ENCODE peak calls at places on chromosomes 7 and 10, in four cellular contexts. H, Y, O and I are unnamed samples.

GRCh38 chr10:68406111-68406814 is 814 bp downstream of the RUFY2 start:
- DNase-seq in Y (no peak), H (peak), O (peak), I (no peak)

GRCh38 chr7:29976673-29977072 is 12.9 kb downstream of the SCRN1 start:
- DNase-seq in Y (no peak), H (no peak), O (no peak), I (no peak)

GRCh38 chr10:132990684-132991545 is 48.5 kb upstream of the CFAP46 start:
- DNase-seq in Y (no peak), H (no peak), O (no peak), I (no peak)

GRCh38 chr10:120861200-120861599 is 10.0 kb downstream of the WDR11 start:
- DNase-seq in H (no peak), O (no peak), Y (no peak), I (no peak)

GRCh38 chr7:55152490-55152889 is 133.7 kb downstream of the EGFR start:
- DNase-seq in O (no peak), Y (no peak), H (no peak), I (no peak)

GRCh38 chr10:42367532-42368230 is 270.7 kb downstream of the ZNF33B start:
- DNase-seq in H (no peak), Y (peak), O (peak), I (no peak)

GRCh38 chr7:130210181-130210935 is 2.7 kb downstream of the SSMEM1 start:
- DNase-seq in H (peak), O (no peak), Y (no peak), I (no peak)

GRCh38 chr10:102868976-102869289 is 337 bp upstream of the AS3MT start:
- DNase-seq in Y (no peak), H (no peak), O (no peak), I (no peak)

GRCh38 chr7:128882134-128882533 is 19.5 kb downstream of the ATP6V1F start:
- DNase-seq in H (no peak), O (no peak), Y (no peak), I (no peak)

GRCh38 chr7:98227939-98228338 is 16.7 kb downstream of the BHLHA15 start:
- DNase-seq in Y (no peak), H (peak), O (no peak), I (no peak)

GRCh38 chr7:104207731-104208420 is at the start of gene ORC5:
- DNase-seq in H (peak), O (peak), Y (peak), I (peak)

GRCh38 chr10:12934777-12935176 is 66.7 kb downstream of the CCDC3 start:
- DNase-seq in H (no peak), O (no peak), Y (no peak), I (no peak)

GRCh38 chr7:138785587-138786437 is 12.0 kb upstream of the TMEM213 start:
- DNase-seq in H (peak), O (no peak), Y (no peak), I (peak)

GRCh38 chr10:23693895-23694294 is 255.0 kb downstream of the OTUD1 start:
- DNase-seq in H (no peak), Y (no peak), O (no peak), I (no peak)

GRCh38 chr10:60197206-60197605 is 192.5 kb downstream of the ANK3 start:
- DNase-seq in Y (no peak), H (no peak), O (no peak), I (no peak)

GRCh38 chr7:45358277-45358676 is 200.7 kb downstream of the RAMP3 start:
- DNase-seq in Y (no peak), O (no peak), H (no peak), I (no peak)

GRCh38 chr10:92208736-92209135 is 82.1 kb downstream of the CPEB3 start:
- DNase-seq in H (no peak), O (no peak), Y (no peak), I (no peak)

GRCh38 chr10:130141878-130142277 is 5.7 kb downstream of the GLRX3 start:
- DNase-seq in Y (no peak), O (no peak), H (no peak), I (no peak)

GRCh38 chr7:98730331-98730730 is 113.2 kb downstream of the NPTX2 start:
- DNase-seq in H (no peak), O (no peak), Y (no peak), I (no peak)

GRCh38 chr10:70761031-70761601 is 24.1 kb downstream of the TBATA start:
- DNase-seq in O (no peak), Y (no peak), H (no peak), I (no peak)

GRCh38 chr7:36742911-36743775 is 18.8 kb upstream of the AOAH start:
- DNase-seq in H (no peak), Y (no peak), O (no peak), I (no peak)

GRCh38 chr10:122286872-122287271 is 15.8 kb downstream of the BTBD16 start:
- DNase-seq in Y (no peak), O (no peak), H (no peak), I (no peak)

GRCh38 chr7:23343806-23344500 is 44.8 kb downstream of the MALSU1 start:
- DNase-seq in H (no peak), O (no peak), Y (no peak), I (no peak)

GRCh38 chr10:56895306-56895705 is 534.2 kb upstream of the ZWINT start:
- DNase-seq in Y (no peak), H (no peak), O (no peak), I (no peak)

GRCh38 chr10:63210611-63211196 is 77.6 kb downstream of the NRBF2 start:
- DNase-seq in Y (no peak), H (no peak), O (no peak), I (no peak)

GRCh38 chr7:491292-491957 is 28.2 kb downstream of the PDGFA start:
- DNase-seq in O (no peak), Y (no peak), H (peak), I (no peak)

GRCh38 chr7:98982686-98983085 is 104.4 kb downstream of the TRRAP start:
- DNase-seq in H (no peak), Y (no peak), O (no peak), I (no peak)

GRCh38 chr7:13117103-13117502 is 429.7 kb downstream of the ARL4A start:
- DNase-seq in Y (no peak), O (no peak), H (peak), I (peak)

GRCh38 chr7:95690367-95690947 is 81.9 kb upstream of the DYNC1I1 start:
- DNase-seq in H (peak), O (peak), Y (peak), I (peak)

GRCh38 chr7:71220210-71220695 is 88.3 kb downstream of the GALNT17 start:
- DNase-seq in H (no peak), Y (no peak), O (peak), I (no peak)

GRCh38 chr7:155521743-155522398 is 24.5 kb downstream of the CNPY1 start:
- DNase-seq in Y (no peak), O (no peak), H (no peak), I (no peak)

DNA sequence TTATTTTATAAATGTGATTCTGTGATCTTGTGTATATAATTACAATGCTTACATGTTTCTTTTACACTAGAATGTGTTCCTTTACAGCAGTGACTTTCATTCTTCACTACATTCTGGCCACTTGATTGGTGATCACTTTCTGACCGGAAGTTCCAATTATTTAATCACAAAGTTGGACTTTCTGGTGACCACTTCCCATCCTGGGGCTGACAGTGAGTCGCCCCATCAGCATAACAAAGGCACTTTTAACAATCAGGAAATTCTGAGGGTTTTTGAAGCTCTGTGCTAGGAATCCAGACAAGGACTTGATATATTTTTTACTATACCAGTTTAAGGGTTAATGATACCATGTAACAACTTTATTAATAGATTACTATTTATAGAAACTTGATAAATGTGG is 282.3 kb upstream of the KAT6B start:
- DNase-seq in O (no peak), Y (no peak), H (no peak), I (no peak)
- TF ChIP-seq TCF7L2 in O (no peak), Y (no peak), H (no peak), I (no peak)

GRCh38 chr10:126063353-126063791 is 167.0 kb downstream of the FANK1 start:
- DNase-seq in O (no peak), H (no peak), Y (no peak), I (peak)

GRCh38 chr10:126061526-126061925 is 165.2 kb downstream of the FANK1 start:
- DNase-seq in O (no peak), Y (no peak), H (no peak), I (no peak)

GRCh38 chr10:126064512-126064911 is 168.1 kb downstream of the FANK1 start:
- DNase-seq in O (no peak), H (no peak), Y (no peak), I (no peak)

GRCh38 chr10:126060232-126060935 is 164.0 kb downstream of the FANK1 start:
- DNase-seq in H (no peak), O (no peak), Y (peak), I (no peak)

DNA sequence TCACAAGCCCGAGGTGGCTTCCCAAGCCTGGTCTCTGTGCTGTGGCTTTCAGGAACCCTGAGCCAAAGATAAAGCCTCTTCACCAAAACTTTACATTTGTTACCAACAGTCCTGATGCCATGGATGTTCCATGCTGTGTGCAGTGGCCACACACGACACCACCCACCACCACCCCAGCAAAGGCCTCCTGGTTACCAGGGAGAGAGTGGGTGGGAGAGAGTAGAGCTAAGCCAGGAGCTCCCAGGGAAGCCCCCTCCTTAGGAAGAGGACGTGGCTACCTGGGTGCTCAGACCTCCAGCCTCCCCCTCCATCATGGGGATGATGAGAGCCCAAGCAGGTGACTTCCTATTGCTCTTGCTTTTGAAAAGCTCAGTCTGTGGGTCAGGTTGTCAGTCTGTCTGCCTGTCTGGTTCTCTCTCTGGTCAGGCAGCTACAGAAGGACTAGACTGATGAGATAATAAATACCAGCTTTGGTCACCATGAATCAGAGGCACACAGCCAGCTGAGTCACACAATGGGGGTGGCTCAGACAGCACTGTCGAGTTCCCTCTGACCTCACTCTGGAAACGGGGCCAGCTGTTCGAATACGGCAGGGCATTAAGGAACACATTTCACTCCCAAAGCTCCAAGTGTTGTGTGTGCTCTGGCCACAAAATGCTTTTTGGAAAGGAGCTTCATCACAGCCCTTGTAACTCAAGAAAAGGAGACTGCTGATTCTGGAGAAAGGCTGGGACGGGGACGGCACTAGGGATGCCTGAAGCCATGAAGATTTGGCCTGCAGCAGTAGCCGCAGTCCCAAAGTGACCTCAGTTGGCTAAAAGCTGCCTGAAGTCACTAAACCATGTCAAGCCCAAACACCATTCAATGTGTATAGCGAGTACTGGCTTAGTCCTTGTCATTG is 166.0 kb downstream of the FANK1 start:
- DNase-seq in O (peak), H (no peak), Y (peak), I (peak)
- H3K27ac ChIP-seq in O (no peak), H (no peak), Y (peak), I (no peak)

GRCh38 chr10:87532696-87533095 is 28.0 kb downstream of the MINPP1 start:
- DNase-seq in H (no peak), O (no peak), Y (no peak), I (no peak)
- TF ChIP-seq TCF7L2 in H (no peak), O (no peak), Y (no peak), I (no peak)

GRCh38 chr10:3782099-3782455 is 2.9 kb downstream of the KLF6 start:
- DNase-seq in H (no peak), Y (no peak), O (no peak), I (no peak)
- H3K27ac ChIP-seq in H (peak), Y (peak), O (no peak), I (peak)

DNA sequence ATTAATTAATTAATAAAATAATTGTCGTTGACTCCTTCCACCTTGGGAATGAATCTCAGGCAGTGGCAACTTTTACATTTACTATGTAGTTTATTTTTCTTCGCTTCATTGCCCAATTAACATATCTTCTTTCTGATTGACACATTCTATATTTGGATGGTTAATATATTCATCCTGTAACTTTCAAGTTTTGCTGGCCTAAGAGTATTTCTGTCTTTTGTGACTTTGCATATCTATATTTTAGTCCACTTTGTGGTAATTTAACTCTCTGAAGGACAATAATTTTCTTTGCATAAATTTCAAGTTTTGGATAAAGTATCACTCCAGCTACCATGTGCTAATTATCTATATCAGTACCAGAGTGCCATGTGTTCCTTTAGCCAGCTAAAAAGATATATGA is 151.5 kb upstream of the KAT6B start:
- DNase-seq in H (no peak), Y (no peak), O (no peak), I (no peak)
- TF ChIP-seq TCF7L2 in H (no peak), Y (no peak), O (no peak), I (no peak)

DNA sequence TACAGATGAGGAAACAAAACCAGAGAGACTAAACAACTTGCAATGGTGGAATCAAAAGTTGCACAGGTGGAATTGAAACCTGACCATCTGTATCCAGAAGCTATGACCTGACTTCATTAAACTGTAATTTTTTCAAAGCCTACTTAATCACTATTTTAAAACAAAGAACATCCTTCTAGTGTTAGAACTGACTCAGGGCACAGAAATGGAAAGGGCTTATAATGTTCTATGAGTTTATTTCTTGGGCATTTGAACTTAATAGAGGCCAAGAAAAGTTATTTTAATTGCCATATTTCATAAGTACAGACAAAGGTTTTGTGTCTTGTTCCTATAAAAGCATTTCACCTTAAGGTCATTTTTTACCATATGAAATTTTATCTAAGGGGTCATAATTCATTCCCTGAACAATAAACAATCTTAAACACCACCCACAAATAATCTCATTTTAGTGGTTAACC is 8.8 kb downstream of the ITGB1 start:
- DNase-seq in Y (no peak), H (no peak), O (no peak), I (no peak)
- H3K27ac ChIP-seq in Y (peak), H (peak), O (no peak), I (peak)

GRCh38 chr7:5225616-5226290 is 35.7 kb downstream of the WIPI2 start:
- DNase-seq in O (no peak), H (no peak), Y (no peak), I (no peak)
- TF ChIP-seq TCF7L2 in O (no peak), H (no peak), Y (no peak), I (no peak)

GRCh38 chr10:113131611-113132330 is 181.7 kb downstream of the TCF7L2 start:
- DNase-seq in O (no peak), Y (no peak), H (peak), I (no peak)
- H3K27ac ChIP-seq in O (no peak), Y (no peak), H (no peak), I (no peak)

GRCh38 chr10:6781133-6781770 is 201.2 kb upstream of the PRKCQ start:
- DNase-seq in O (no peak), H (no peak), Y (no peak), I (no peak)
- TF ChIP-seq TCF7L2 in O (no peak), H (no peak), Y (no peak), I (no peak)